ENCODE peak calls at places on chromosomes 16 and 17, in seven cellular contexts. One of them, this sample, is unnamed.

GRCh38 chr16:53945996-53946395 is 242.0 kb downstream of the FTO start:
- DNase-seq in HCT116: peak
- DNase-seq in OCI-LY7: peak
- DNase-seq in neural progenitor cell: peak
- DNase-seq in GM23338: peak
- DNase-seq in SK-N-SH: peak
- DNase-seq in PC-3: peak
- DNase-seq in this sample: peak

GRCh38 chr16:49494386-49495150 is 121.0 kb downstream of the C16orf78 start:
- DNase-seq in HCT116: no peak
- DNase-seq in OCI-LY7: no peak
- DNase-seq in neural progenitor cell: no peak
- DNase-seq in GM23338: no peak
- DNase-seq in SK-N-SH: no peak
- DNase-seq in PC-3: no peak
- DNase-seq in this sample: no peak

GRCh38 chr16:50600582-50601283 is 52.5 kb downstream of the NKD1 start:
- DNase-seq in HCT116: no peak
- DNase-seq in OCI-LY7: no peak
- DNase-seq in neural progenitor cell: peak
- DNase-seq in GM23338: no peak
- DNase-seq in SK-N-SH: no peak
- DNase-seq in PC-3: no peak
- DNase-seq in this sample: no peak

GRCh38 chr17:48336986-48337385 is 93.0 kb downstream of the SKAP1 start:
- DNase-seq in HCT116: no peak
- DNase-seq in OCI-LY7: no peak
- DNase-seq in neural progenitor cell: no peak
- DNase-seq in GM23338: no peak
- DNase-seq in SK-N-SH: no peak
- DNase-seq in PC-3: no peak
- DNase-seq in this sample: no peak

GRCh38 chr16:11101695-11102522 is 154.1 kb downstream of the SOCS1 start:
- DNase-seq in HCT116: no peak
- DNase-seq in OCI-LY7: no peak
- DNase-seq in neural progenitor cell: no peak
- DNase-seq in GM23338: no peak
- DNase-seq in SK-N-SH: no peak
- DNase-seq in PC-3: no peak
- DNase-seq in this sample: no peak

GRCh38 chr16:11968577-11968976 is 3.6 kb downstream of the TNFRSF17 start:
- DNase-seq in HCT116: no peak
- DNase-seq in OCI-LY7: no peak
- DNase-seq in neural progenitor cell: no peak
- DNase-seq in GM23338: no peak
- DNase-seq in SK-N-SH: no peak
- DNase-seq in PC-3: no peak
- DNase-seq in this sample: no peak

GRCh38 chr17:43563262-43564079 is 17.3 kb upstream of the ETV4 start:
- DNase-seq in HCT116: no peak
- DNase-seq in OCI-LY7: no peak
- DNase-seq in neural progenitor cell: peak
- DNase-seq in GM23338: peak
- DNase-seq in SK-N-SH: no peak
- DNase-seq in PC-3: no peak
- DNase-seq in this sample: no peak

GRCh38 chr16:27363797-27364196 is 38.2 kb upstream of the IL21R start:
- DNase-seq in HCT116: no peak
- DNase-seq in OCI-LY7: no peak
- DNase-seq in neural progenitor cell: no peak
- DNase-seq in GM23338: no peak
- DNase-seq in SK-N-SH: no peak
- DNase-seq in PC-3: peak
- DNase-seq in this sample: no peak

GRCh38 chr16:17224859-17225258 is 245.9 kb downstream of the XYLT1 start:
- DNase-seq in HCT116: no peak
- DNase-seq in OCI-LY7: peak
- DNase-seq in neural progenitor cell: no peak
- DNase-seq in GM23338: no peak
- DNase-seq in SK-N-SH: no peak
- DNase-seq in PC-3: no peak
- DNase-seq in this sample: peak

GRCh38 chr17:12730421-12730820 is 58.9 kb upstream of the ARHGAP44 start:
- DNase-seq in HCT116: no peak
- DNase-seq in OCI-LY7: no peak
- DNase-seq in neural progenitor cell: no peak
- DNase-seq in GM23338: no peak
- DNase-seq in SK-N-SH: no peak
- DNase-seq in PC-3: no peak
- DNase-seq in this sample: no peak

GRCh38 chr17:31112001-31112661 is 17.4 kb downstream of the NF1 start:
- DNase-seq in HCT116: no peak
- DNase-seq in OCI-LY7: no peak
- DNase-seq in neural progenitor cell: no peak
- DNase-seq in GM23338: no peak
- DNase-seq in SK-N-SH: no peak
- DNase-seq in PC-3: no peak
- DNase-seq in this sample: peak

DNA sequence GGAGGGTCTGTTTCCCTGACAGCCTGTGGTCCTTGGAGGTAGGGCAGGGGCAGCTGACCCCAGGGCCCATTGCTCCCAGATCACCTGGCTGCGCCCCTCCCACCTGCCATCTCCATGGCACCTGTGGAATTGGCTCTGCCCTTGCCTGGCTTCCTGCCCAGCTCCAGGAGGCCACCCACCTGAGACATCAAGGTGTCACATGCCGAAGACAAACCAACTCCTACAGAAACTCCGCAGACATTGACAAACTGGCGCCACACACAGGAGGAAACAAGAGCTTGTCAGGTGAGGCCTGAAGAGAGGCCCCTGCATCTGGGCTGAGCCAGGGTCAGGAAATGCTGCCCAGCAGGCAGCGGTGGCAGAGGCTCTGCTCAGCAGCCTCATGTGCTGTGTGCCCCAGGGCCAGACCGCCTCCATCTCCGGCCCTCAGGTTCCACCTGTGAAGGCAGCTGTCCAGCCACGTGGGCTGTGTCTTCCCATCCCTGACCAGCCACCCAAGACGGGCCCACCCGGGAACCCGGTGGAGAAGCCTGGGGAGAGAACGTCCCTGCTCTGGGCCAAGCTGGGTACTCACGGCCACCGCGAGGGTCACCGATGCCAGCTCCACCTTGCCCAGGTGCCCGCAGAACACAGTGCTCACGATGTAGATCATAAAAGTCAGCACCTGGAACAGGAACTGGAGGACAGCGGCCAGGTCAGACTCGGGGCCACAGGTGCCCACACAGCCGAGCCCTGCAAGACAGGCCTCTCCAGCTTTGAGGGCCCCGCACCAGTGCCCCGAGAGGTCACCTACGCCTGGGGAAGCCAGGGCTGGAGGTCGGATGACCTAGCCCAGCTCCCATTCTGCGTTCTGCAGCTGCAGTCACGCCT is 1.6 kb downstream of the SLC47A2 start:
- DNase-seq in HCT116: no peak
- DNase-seq in OCI-LY7: peak
- DNase-seq in neural progenitor cell: no peak
- DNase-seq in GM23338: no peak
- DNase-seq in SK-N-SH: no peak
- DNase-seq in PC-3: no peak
- DNase-seq in this sample: no peak
- TF ChIP-seq EZH2phosphoT487 in HCT116: no peak
- TF ChIP-seq EZH2phosphoT487 in OCI-LY7: no peak
- TF ChIP-seq EZH2phosphoT487 in neural progenitor cell: no peak
- TF ChIP-seq EZH2phosphoT487 in GM23338: no peak
- TF ChIP-seq EZH2phosphoT487 in SK-N-SH: no peak
- TF ChIP-seq EZH2phosphoT487 in PC-3: no peak
- TF ChIP-seq EZH2phosphoT487 in this sample: no peak

DNA sequence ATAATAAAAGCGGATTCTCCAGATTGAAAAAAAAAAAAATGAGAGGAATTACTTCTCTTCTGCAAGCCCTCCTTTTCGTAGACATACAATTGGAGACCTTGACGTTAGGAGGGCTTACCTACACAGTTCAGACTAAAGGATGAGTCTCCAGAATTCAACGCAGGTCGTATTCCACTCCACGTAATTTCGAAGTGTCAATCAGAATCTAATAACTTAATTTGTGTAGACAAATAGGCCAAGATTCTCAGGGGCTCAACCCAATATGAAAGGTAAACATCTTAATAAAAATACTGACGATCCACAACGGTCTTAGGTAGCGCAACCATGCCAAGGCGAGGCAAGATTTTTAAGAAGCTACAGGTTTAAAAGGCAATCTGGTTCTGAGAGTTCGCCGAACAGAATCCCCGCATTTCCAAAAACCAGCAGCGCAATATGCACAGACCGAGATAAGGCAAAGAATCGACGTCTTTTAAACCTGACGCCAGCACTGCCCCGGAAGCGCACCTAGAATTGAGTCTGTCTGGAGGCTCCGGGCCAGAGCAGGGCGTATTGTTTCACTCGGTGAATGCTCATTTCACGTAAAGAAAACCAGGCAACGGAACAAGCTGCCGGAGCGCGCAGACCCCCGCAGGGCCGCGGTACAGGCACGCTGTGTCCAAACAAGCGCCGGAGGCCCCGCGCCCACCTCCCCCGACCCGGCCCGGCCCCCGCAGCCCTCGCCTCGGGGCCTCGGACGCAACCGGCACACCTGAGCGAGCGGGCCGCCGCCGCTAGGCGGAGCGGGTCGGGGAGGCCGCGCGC is 623 bp downstream of the MBTPS1 start:
- DNase-seq in HCT116: no peak
- DNase-seq in OCI-LY7: peak
- DNase-seq in neural progenitor cell: no peak
- DNase-seq in GM23338: no peak
- DNase-seq in SK-N-SH: no peak
- DNase-seq in PC-3: peak
- DNase-seq in this sample: peak
- TF ChIP-seq EZH2phosphoT487 in HCT116: no peak
- TF ChIP-seq EZH2phosphoT487 in OCI-LY7: no peak
- TF ChIP-seq EZH2phosphoT487 in neural progenitor cell: no peak
- TF ChIP-seq EZH2phosphoT487 in GM23338: no peak
- TF ChIP-seq EZH2phosphoT487 in SK-N-SH: no peak
- TF ChIP-seq EZH2phosphoT487 in PC-3: no peak
- TF ChIP-seq EZH2phosphoT487 in this sample: no peak

DNA sequence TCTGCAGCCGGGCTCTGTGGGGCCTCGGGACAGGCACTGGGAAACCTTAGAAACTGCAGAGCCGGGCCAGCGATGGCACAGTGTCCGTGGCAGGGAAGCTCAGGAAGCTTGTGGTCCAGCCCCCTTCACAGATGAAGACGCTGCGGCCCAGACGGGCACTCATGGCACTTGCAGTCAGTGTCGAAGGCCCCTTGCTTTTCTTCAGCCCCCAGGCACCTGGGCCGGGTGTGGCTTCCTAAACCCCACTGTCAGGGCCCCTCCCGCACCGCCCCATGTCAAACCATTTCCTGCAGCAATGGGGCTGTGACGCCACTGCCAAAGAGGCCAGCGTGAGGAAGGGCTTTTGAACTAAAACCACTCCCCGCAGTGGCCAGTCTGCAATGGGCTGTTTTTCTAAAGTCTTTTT is 164.0 kb downstream of the LAT start:
- DNase-seq in HCT116: no peak
- DNase-seq in OCI-LY7: no peak
- DNase-seq in neural progenitor cell: no peak
- DNase-seq in GM23338: no peak
- DNase-seq in SK-N-SH: no peak
- DNase-seq in PC-3: no peak
- DNase-seq in this sample: no peak
- TF ChIP-seq EZH2phosphoT487 in HCT116: no peak
- TF ChIP-seq EZH2phosphoT487 in OCI-LY7: no peak
- TF ChIP-seq EZH2phosphoT487 in neural progenitor cell: no peak
- TF ChIP-seq EZH2phosphoT487 in GM23338: no peak
- TF ChIP-seq EZH2phosphoT487 in SK-N-SH: no peak
- TF ChIP-seq EZH2phosphoT487 in PC-3: no peak
- TF ChIP-seq EZH2phosphoT487 in this sample: no peak

DNA sequence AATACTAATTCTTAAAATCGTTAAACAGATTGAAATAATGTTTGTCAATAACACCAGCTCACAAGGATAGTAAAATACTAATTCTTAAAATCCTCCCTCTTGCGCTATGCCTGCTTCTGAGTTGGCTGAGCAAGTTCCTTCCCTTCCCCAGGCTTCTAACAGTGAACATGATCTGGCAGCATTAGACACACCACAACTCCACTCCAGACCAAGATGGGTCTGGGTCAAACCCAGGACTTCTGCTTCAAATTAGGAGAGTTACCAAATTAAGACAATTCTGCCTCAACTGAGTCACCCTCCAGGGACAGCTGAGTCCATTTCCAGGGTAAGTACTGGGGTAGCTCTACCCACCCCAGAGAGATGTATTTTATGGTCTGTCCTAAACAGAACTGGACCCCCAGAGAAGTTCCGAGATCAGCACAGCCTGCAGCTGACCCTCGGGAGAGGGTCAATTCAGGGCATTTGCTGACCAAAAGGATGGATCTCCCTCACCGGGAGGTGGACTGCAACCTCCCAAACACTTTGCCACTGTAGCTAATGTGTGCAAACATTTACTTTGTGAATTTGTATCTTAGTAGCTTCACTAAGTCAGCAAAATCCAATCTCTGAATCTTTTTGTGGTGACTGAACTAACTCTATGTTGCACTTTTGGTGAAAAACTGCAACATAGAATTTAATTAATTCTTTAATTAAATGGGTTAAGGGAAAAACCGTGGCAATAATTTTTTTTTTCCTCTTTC is 48.8 kb downstream of the ADCY9 start:
- DNase-seq in HCT116: no peak
- DNase-seq in OCI-LY7: no peak
- DNase-seq in neural progenitor cell: no peak
- DNase-seq in GM23338: no peak
- DNase-seq in SK-N-SH: no peak
- DNase-seq in PC-3: no peak
- DNase-seq in this sample: peak
- TF ChIP-seq EZH2phosphoT487 in HCT116: no peak
- TF ChIP-seq EZH2phosphoT487 in OCI-LY7: no peak
- TF ChIP-seq EZH2phosphoT487 in neural progenitor cell: no peak
- TF ChIP-seq EZH2phosphoT487 in GM23338: no peak
- TF ChIP-seq EZH2phosphoT487 in SK-N-SH: no peak
- TF ChIP-seq EZH2phosphoT487 in PC-3: no peak
- TF ChIP-seq EZH2phosphoT487 in this sample: no peak

DNA sequence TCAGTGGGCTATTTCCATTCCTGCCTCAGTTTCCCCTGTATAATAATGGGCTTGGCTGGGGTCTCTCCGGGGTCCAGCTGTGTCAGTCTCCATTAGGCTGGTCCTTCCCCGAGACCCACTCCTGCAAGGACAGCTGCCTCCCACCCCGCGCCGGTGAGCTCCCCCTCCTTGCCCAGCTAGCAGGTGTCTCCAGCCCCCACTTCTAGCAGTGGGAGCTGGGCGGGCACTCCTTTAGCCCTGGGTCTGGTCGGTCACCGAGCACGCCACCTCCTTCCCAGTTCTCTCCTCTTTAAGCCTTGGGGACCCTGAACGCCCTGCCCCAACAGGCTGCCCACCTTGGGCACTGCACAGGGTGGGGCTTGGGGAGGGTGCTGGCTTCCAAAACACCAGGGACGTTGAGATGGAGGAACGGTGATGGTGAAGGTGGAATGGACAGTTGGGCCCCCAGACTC is 10.5 kb downstream of the TBX2 start:
- DNase-seq in HCT116: no peak
- DNase-seq in OCI-LY7: no peak
- DNase-seq in neural progenitor cell: no peak
- DNase-seq in GM23338: no peak
- DNase-seq in SK-N-SH: peak
- DNase-seq in PC-3: no peak
- DNase-seq in this sample: no peak
- TF ChIP-seq EZH2phosphoT487 in HCT116: no peak
- TF ChIP-seq EZH2phosphoT487 in OCI-LY7: no peak
- TF ChIP-seq EZH2phosphoT487 in neural progenitor cell: peak
- TF ChIP-seq EZH2phosphoT487 in GM23338: no peak
- TF ChIP-seq EZH2phosphoT487 in SK-N-SH: no peak
- TF ChIP-seq EZH2phosphoT487 in PC-3: no peak
- TF ChIP-seq EZH2phosphoT487 in this sample: no peak

GRCh38 chr16:636206-637080 is at the start of gene METTL26:
- DNase-seq in HCT116: peak
- DNase-seq in OCI-LY7: peak
- DNase-seq in neural progenitor cell: peak
- DNase-seq in GM23338: peak
- DNase-seq in SK-N-SH: peak
- DNase-seq in PC-3: peak
- DNase-seq in this sample: peak
- TF ChIP-seq EZH2phosphoT487 in HCT116: no peak
- TF ChIP-seq EZH2phosphoT487 in OCI-LY7: no peak
- TF ChIP-seq EZH2phosphoT487 in neural progenitor cell: no peak
- TF ChIP-seq EZH2phosphoT487 in GM23338: no peak
- TF ChIP-seq EZH2phosphoT487 in SK-N-SH: no peak
- TF ChIP-seq EZH2phosphoT487 in PC-3: no peak
- TF ChIP-seq EZH2phosphoT487 in this sample: no peak